ENCODE peak calls at places on chromosome 10, in six cellular contexts. One of them, this sample, is unnamed.

GRCh38 chr10:77494789-77495541 is 142.6 kb downstream of the KCNMA1 start:
- DNase-seq in transverse colon: no peak
- DNase-seq in K562: no peak
- DNase-seq in tibial nerve: no peak
- DNase-seq in ovary: no peak
- DNase-seq in A549: no peak
- DNase-seq in this sample: no peak

GRCh38 chr10:33485276-33485675 is 150.8 kb upstream of the NRP1 start:
- DNase-seq in A549: no peak
- DNase-seq in K562: no peak
- DNase-seq in ovary: no peak
- DNase-seq in transverse colon: no peak
- DNase-seq in tibial nerve: no peak
- DNase-seq in this sample: no peak

GRCh38 chr10:86367339-86367951 is 850 bp upstream of the GRID1 start:
- DNase-seq in K562: no peak
- DNase-seq in tibial nerve: no peak
- DNase-seq in transverse colon: no peak
- DNase-seq in A549: no peak
- DNase-seq in ovary: peak; percentile 33
- DNase-seq in this sample: peak; percentile 21

GRCh38 chr10:131453772-131454634 is 142.5 kb upstream of the TCERG1L start:
- DNase-seq in K562: peak; percentile 73
- DNase-seq in transverse colon: peak; percentile 25
- DNase-seq in ovary: peak; percentile 92
- DNase-seq in tibial nerve: peak; percentile 86
- DNase-seq in A549: peak; percentile 40
- DNase-seq in this sample: no peak

GRCh38 chr10:46247808-46248569 is 38.8 kb upstream of the ANTXRL start:
- DNase-seq in ovary: peak; percentile 31
- DNase-seq in A549: no peak
- DNase-seq in tibial nerve: no peak
- DNase-seq in transverse colon: no peak
- DNase-seq in K562: peak; percentile 75
- DNase-seq in this sample: peak; percentile 18

GRCh38 chr10:65861249-65861648 is 1064.6 kb upstream of the LRRTM3 start:
- DNase-seq in tibial nerve: no peak
- DNase-seq in A549: peak; percentile 6
- DNase-seq in transverse colon: no peak
- DNase-seq in K562: no peak
- DNase-seq in ovary: no peak
- DNase-seq in this sample: no peak

GRCh38 chr10:82680688-82681087 is 805.7 kb downstream of the NRG3 start:
- DNase-seq in A549: no peak
- DNase-seq in tibial nerve: no peak
- DNase-seq in transverse colon: no peak
- DNase-seq in K562: no peak
- DNase-seq in ovary: no peak
- DNase-seq in this sample: no peak

GRCh38 chr10:125808047-125808446 is 15.0 kb downstream of the UROS start:
- DNase-seq in A549: no peak
- DNase-seq in tibial nerve: no peak
- DNase-seq in ovary: no peak
- DNase-seq in K562: no peak
- DNase-seq in transverse colon: no peak
- DNase-seq in this sample: no peak

GRCh38 chr10:121659236-121659635 is 61.0 kb upstream of the FGFR2 start:
- DNase-seq in ovary: no peak
- DNase-seq in A549: no peak
- DNase-seq in transverse colon: no peak
- DNase-seq in tibial nerve: no peak
- DNase-seq in K562: no peak
- DNase-seq in this sample: no peak

GRCh38 chr10:67884842-67885680 is 605 bp downstream of the SIRT1 start:
- DNase-seq in K562: peak; percentile 78
- DNase-seq in ovary: peak; percentile 81
- DNase-seq in transverse colon: peak; percentile 85
- DNase-seq in tibial nerve: peak; percentile 67
- DNase-seq in A549: peak; percentile 83
- DNase-seq in this sample: peak; percentile 87

GRCh38 chr10:3396116-3396515 is 223.5 kb upstream of the PITRM1 start:
- DNase-seq in K562: no peak
- DNase-seq in A549: no peak
- DNase-seq in ovary: no peak
- DNase-seq in transverse colon: no peak
- DNase-seq in tibial nerve: no peak
- DNase-seq in this sample: peak; percentile 42

GRCh38 chr10:86361134-86362128 is 5.2 kb downstream of the GRID1 start:
- DNase-seq in A549: no peak
- DNase-seq in K562: no peak
- DNase-seq in transverse colon: peak; percentile 1
- DNase-seq in ovary: peak; percentile 9
- DNase-seq in tibial nerve: no peak
- DNase-seq in this sample: no peak

GRCh38 chr10:68796609-68797008 is 30.7 kb upstream of the STOX1 start:
- DNase-seq in A549: no peak
- DNase-seq in ovary: no peak
- DNase-seq in tibial nerve: no peak
- DNase-seq in transverse colon: no peak
- DNase-seq in K562: no peak
- DNase-seq in this sample: no peak

GRCh38 chr10:61842755-61843497 is 58.6 kb upstream of the ARID5B start:
- DNase-seq in ovary: no peak
- DNase-seq in A549: no peak
- DNase-seq in K562: no peak
- DNase-seq in tibial nerve: no peak
- DNase-seq in transverse colon: no peak
- DNase-seq in this sample: no peak

GRCh38 chr10:96587255-96588059 is 645 bp upstream of the TM9SF3 start:
- DNase-seq in A549: peak; percentile 72
- DNase-seq in ovary: no peak
- DNase-seq in tibial nerve: peak; percentile 53
- DNase-seq in K562: no peak
- DNase-seq in transverse colon: peak; percentile 70
- DNase-seq in this sample: no peak

DNA sequence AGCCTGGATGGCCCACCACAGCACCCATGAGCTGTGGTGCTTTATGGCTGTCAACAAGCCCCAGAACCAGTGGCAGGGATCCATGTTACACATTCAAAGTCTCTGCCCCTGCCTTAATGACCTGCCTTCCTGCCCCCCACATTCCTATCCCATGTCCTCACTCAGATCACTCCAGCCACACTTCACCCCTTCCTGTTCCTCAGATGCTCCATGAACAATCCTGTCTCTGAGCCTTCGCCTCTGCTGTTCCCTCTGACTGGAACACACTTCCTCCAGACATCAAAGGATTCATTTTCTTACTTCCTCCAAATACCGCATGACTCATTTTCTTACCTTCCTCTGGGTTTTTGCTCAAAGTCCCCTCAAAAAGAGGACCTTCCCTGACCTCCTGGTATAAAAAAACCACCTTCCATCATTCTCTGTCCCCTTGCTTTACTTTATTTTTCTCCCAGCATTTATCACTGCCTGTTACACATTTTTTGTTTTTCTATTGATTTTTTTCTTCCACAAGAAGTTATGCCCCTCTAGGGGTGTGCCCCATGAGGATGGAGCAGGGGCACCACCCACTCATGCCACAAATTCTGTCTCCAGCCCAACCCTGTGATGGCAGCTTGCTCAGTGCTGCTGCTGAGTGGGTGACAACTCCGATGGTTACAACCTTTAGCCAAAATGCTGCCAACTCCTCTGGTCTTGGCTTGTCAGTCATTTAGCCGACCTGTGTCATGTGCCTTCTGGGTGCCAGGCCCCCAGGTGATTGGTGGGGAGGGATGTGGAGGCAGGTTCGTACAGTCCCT is 18.2 kb downstream of the COL13A1 start:
- DNase-seq in tibial nerve: no peak
- DNase-seq in ovary: no peak
- DNase-seq in K562: no peak
- DNase-seq in A549: no peak
- DNase-seq in transverse colon: no peak
- DNase-seq in this sample: no peak
- TF ChIP-seq CTCF in tibial nerve: no peak
- TF ChIP-seq CTCF in ovary: no peak
- TF ChIP-seq CTCF in K562: no peak
- TF ChIP-seq CTCF in A549: no peak
- TF ChIP-seq CTCF in transverse colon: no peak
- TF ChIP-seq CTCF in this sample: no peak

GRCh38 chr10:116771101-116771705 is 28.8 kb upstream of the HSPA12A start:
- DNase-seq in tibial nerve: peak; percentile 79
- DNase-seq in A549: peak; percentile 68
- DNase-seq in K562: no peak
- DNase-seq in transverse colon: peak; percentile 32
- DNase-seq in ovary: peak; percentile 83
- DNase-seq in this sample: no peak
- TF ChIP-seq EP300 in tibial nerve: peak; percentile 74
- TF ChIP-seq EP300 in A549: no peak
- TF ChIP-seq EP300 in K562: no peak
- TF ChIP-seq EP300 in transverse colon: no peak
- TF ChIP-seq EP300 in ovary: peak; percentile 29
- TF ChIP-seq EP300 in this sample: no peak

GRCh38 chr10:11440250-11441150 is 170.9 kb downstream of the USP6NL start:
- DNase-seq in A549: no peak
- DNase-seq in tibial nerve: no peak
- DNase-seq in K562: no peak
- DNase-seq in ovary: no peak
- DNase-seq in transverse colon: no peak
- DNase-seq in this sample: no peak

GRCh38 chr10:11435621-11436020 is 175.8 kb downstream of the USP6NL start:
- DNase-seq in ovary: no peak
- DNase-seq in A549: no peak
- DNase-seq in transverse colon: no peak
- DNase-seq in tibial nerve: no peak
- DNase-seq in K562: no peak
- DNase-seq in this sample: no peak

GRCh38 chr10:11434323-11434722 is 177.1 kb downstream of the USP6NL start:
- DNase-seq in K562: peak; percentile 60
- DNase-seq in A549: no peak
- DNase-seq in transverse colon: no peak
- DNase-seq in tibial nerve: no peak
- DNase-seq in ovary: no peak
- DNase-seq in this sample: no peak

GRCh38 chr10:11439523-11440053 is 171.9 kb downstream of the USP6NL start:
- DNase-seq in tibial nerve: no peak
- DNase-seq in ovary: no peak
- DNase-seq in K562: no peak
- DNase-seq in transverse colon: no peak
- DNase-seq in A549: no peak
- DNase-seq in this sample: no peak

GRCh38 chr10:11437391-11438241 is 173.8 kb downstream of the USP6NL start:
- DNase-seq in transverse colon: no peak
- DNase-seq in A549: no peak
- DNase-seq in tibial nerve: no peak
- DNase-seq in K562: no peak
- DNase-seq in ovary: no peak
- DNase-seq in this sample: no peak
- TF ChIP-seq CTCF in transverse colon: no peak
- TF ChIP-seq CTCF in A549: no peak
- TF ChIP-seq CTCF in tibial nerve: no peak
- TF ChIP-seq CTCF in K562: no peak
- TF ChIP-seq CTCF in ovary: no peak
- TF ChIP-seq CTCF in this sample: no peak

DNA sequence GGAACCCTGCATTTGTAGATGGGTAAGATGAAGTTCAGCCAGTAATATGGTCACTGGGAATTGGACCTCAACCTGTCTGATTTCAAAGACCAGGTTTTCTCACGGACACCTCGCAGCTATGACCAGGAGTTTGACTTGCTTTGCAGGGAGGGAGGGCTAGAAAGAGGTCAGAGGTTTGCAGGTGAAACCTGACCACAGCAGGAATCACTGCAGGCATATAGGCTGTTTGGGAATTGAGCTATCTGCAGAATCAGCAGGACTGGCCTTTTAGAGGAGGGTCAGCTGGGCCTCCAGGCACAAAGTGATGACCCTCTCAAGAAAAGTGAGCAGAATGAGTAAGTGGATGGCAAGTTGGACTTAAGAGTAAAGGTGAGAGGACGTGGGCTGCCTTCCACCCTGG is 166.3 kb downstream of the ADRA2A start:
- DNase-seq in tibial nerve: no peak
- DNase-seq in A549: no peak
- DNase-seq in K562: no peak
- DNase-seq in transverse colon: no peak
- DNase-seq in ovary: no peak
- DNase-seq in this sample: no peak
- TF ChIP-seq EP300 in tibial nerve: no peak
- TF ChIP-seq EP300 in A549: no peak
- TF ChIP-seq EP300 in K562: no peak
- TF ChIP-seq EP300 in transverse colon: no peak
- TF ChIP-seq EP300 in ovary: no peak
- TF ChIP-seq EP300 in this sample: no peak

DNA sequence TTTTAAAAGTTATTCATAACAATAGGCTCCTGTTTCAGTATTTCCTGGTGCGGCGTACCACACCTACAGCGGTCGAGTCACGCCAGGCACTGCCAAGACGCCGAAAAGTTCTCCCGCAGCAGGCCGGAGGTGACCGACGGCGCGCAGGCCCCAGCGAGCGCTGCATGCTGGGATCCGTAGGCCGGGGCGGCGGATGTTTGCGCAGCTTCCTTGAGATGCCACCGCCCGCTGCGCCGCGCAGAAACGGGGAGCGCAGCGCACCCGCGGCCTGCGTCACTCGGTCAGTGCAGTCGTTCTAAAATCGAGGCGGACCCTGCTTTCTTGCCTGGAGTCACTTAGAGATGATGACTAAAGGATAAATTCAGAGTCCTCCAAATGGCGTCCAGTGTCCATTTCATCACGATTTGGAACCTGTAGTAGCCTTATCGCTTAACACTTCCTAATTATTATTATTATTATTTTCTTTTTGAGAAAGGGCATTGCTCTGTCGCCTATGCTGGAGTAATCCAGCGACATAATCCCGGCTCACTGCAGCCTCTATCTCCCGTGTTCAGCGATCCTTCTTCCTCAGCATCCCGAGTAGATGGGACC is 1.3 kb upstream of the KIF11 start:
- DNase-seq in tibial nerve: peak; percentile 84
- DNase-seq in A549: peak; percentile 96
- DNase-seq in K562: peak; percentile 57
- DNase-seq in ovary: peak; percentile 93
- DNase-seq in transverse colon: peak; percentile 94
- DNase-seq in this sample: peak; percentile 97
- TF ChIP-seq CTCF in tibial nerve: no peak
- TF ChIP-seq CTCF in A549: no peak
- TF ChIP-seq CTCF in K562: no peak
- TF ChIP-seq CTCF in ovary: no peak
- TF ChIP-seq CTCF in transverse colon: no peak
- TF ChIP-seq CTCF in this sample: peak; percentile 53